ENCODE peak calls at places on chromosome 15, in nine cellular contexts. P is AG09319, Y is Peyer's patch, V is dorsolateral prefrontal cortex, W is heart right ventricle, J is astrocyte of the cerebellum, F is coronary artery, Z is GM06990, G is progenitor cell of endocrine pancreas. O is an unnamed sample.

GRCh38 chr15:78007965-78008886 is 69.3 kb downstream of the TBC1D2B start:
- DNase-seq in P (peak; percentile 59), Y (peak; percentile 56), V (no peak), W (peak; percentile 77), J (peak; percentile 67), F (no peak), Z (no peak), G (no peak), O (no peak)

GRCh38 chr15:85149460-85150129 is 167.9 kb downstream of the PDE8A start:
- DNase-seq in P (no peak), Y (no peak), V (no peak), W (no peak), J (no peak), F (no peak), Z (no peak), G (no peak), O (no peak)

GRCh38 chr15:76328962-76329361 is 7.6 kb upstream of the ISL2 start:
- DNase-seq in P (no peak), Y (no peak), V (no peak), W (no peak), J (no peak), F (no peak), Z (no peak), G (no peak), O (no peak)

GRCh38 chr15:75811616-75812015 is 31.6 kb upstream of the UBE2Q2 start:
- DNase-seq in P (no peak), Y (no peak), V (no peak), W (no peak), J (no peak), F (no peak), Z (no peak), G (no peak), O (no peak)

GRCh38 chr15:40901053-40901443 is 6.8 kb downstream of the VPS18 start:
- DNase-seq in P (no peak), Y (no peak), V (no peak), W (no peak), J (no peak), F (no peak), Z (no peak), G (no peak), O (no peak)

GRCh38 chr15:58666957-58667356 is 82.5 kb downstream of the ADAM10 start:
- DNase-seq in P (no peak), Y (no peak), V (no peak), W (no peak), J (peak; percentile 12), F (no peak), Z (no peak), G (no peak), O (no peak)

GRCh38 chr15:101501703-101502373 is 12.3 kb upstream of the PCSK6 start:
- DNase-seq in P (no peak), Y (peak; percentile 59), V (no peak), W (no peak), J (no peak), F (no peak), Z (peak; percentile 40), G (peak; percentile 45), O (peak; percentile 81)

GRCh38 chr15:77580991-77581682 is 51.6 kb downstream of the LINGO1 start:
- DNase-seq in P (no peak), Y (no peak), V (peak; percentile 79), W (peak; percentile 60), J (no peak), F (no peak), Z (no peak), G (no peak), O (no peak)

GRCh38 chr15:82186748-82187415 is 75.7 kb downstream of the EFL1 start:
- DNase-seq in P (no peak), Y (no peak), V (no peak), W (no peak), J (no peak), F (no peak), Z (peak; percentile 3), G (no peak), O (peak; percentile 45)

GRCh38 chr15:80567721-80568157 is 127.4 kb upstream of the ABHD17C start:
- DNase-seq in P (peak; percentile 85), Y (peak; percentile 76), V (no peak), W (no peak), J (peak; percentile 93), F (peak; percentile 65), Z (no peak), G (peak; percentile 25), O (peak; percentile 49)

GRCh38 chr15:26045516-26045915 is 182.4 kb upstream of the ATP10A start:
- DNase-seq in P (no peak), Y (no peak), V (no peak), W (no peak), J (no peak), F (no peak), Z (no peak), G (no peak), O (no peak)

GRCh38 chr15:53752406-53752805 is 7.1 kb downstream of the WDR72 start:
- DNase-seq in P (no peak), Y (no peak), V (no peak), W (no peak), J (no peak), F (no peak), Z (no peak), G (no peak), O (no peak)

GRCh38 chr15:71807125-71807629 is 3.2 kb upstream of the NR2E3 start:
- DNase-seq in P (no peak), Y (no peak), V (no peak), W (no peak), J (no peak), F (no peak), Z (no peak), G (no peak), O (no peak)

GRCh38 chr15:56323435-56323834 is 41.8 kb upstream of the TEX9 start:
- DNase-seq in P (no peak), Y (no peak), V (no peak), W (no peak), J (no peak), F (no peak), Z (no peak), G (no peak), O (no peak)

GRCh38 chr15:67809866-67810265 is 15.4 kb upstream of the SKOR1 start:
- DNase-seq in P (no peak), Y (no peak), V (no peak), W (no peak), J (no peak), F (no peak), Z (no peak), G (no peak), O (no peak)

GRCh38 chr15:44710236-44711088 is 661 bp downstream of the PATL2 start:
- DNase-seq in P (no peak), Y (peak; percentile 87), V (no peak), W (no peak), J (no peak), F (no peak), Z (no peak), G (no peak), O (peak; percentile 56)

GRCh38 chr15:74789171-74789627 is 7.3 kb downstream of the CSK start:
- DNase-seq in P (no peak), Y (peak; percentile 89), V (no peak), W (no peak), J (no peak), F (no peak), Z (no peak), G (no peak), O (no peak)

GRCh38 chr15:57344282-57344681 is 32.0 kb upstream of the CGNL1 start:
- DNase-seq in P (no peak), Y (no peak), V (no peak), W (no peak), J (no peak), F (no peak), Z (no peak), G (no peak), O (no peak)

GRCh38 chr15:57348081-57348480 is 28.2 kb upstream of the CGNL1 start:
- DNase-seq in P (no peak), Y (no peak), V (no peak), W (no peak), J (no peak), F (no peak), Z (no peak), G (no peak), O (no peak)

GRCh38 chr15:57343018-57343417 is 33.3 kb upstream of the CGNL1 start:
- DNase-seq in P (no peak), Y (no peak), V (no peak), W (no peak), J (no peak), F (no peak), Z (no peak), G (no peak), O (no peak)

GRCh38 chr15:57343526-57343925 is 32.8 kb upstream of the CGNL1 start:
- DNase-seq in P (no peak), Y (no peak), V (no peak), W (no peak), J (no peak), F (no peak), Z (no peak), G (no peak), O (no peak)

GRCh38 chr15:57345584-57345983 is 30.7 kb upstream of the CGNL1 start:
- DNase-seq in P (no peak), Y (no peak), V (no peak), W (no peak), J (no peak), F (no peak), Z (no peak), G (no peak), O (no peak)
- TF ChIP-seq CTCF in P (peak; percentile 6), Y (no peak), V (no peak), W (peak; percentile 47), J (peak; percentile 54), F (no peak), Z (no peak), G (peak; percentile 35), O (no peak)

GRCh38 chr15:33701304-33701696 is 267.0 kb upstream of the CHRM5 start:
- DNase-seq in P (no peak), Y (no peak), V (no peak), W (no peak), J (no peak), F (no peak), Z (no peak), G (no peak), O (no peak)
- TF ChIP-seq CTCF in P (no peak), Y (no peak), V (no peak), W (no peak), J (peak; percentile 17), F (no peak), Z (no peak), G (no peak), O (no peak)

GRCh38 chr15:37824717-37825382 is 109.6 kb upstream of the TMCO5A start:
- DNase-seq in P (peak; percentile 19), Y (no peak), V (no peak), W (no peak), J (peak; percentile 81), F (no peak), Z (no peak), G (no peak), O (no peak)
- TF ChIP-seq CTCF in P (no peak), Y (no peak), V (no peak), W (no peak), J (no peak), F (no peak), Z (no peak), G (no peak), O (no peak)

DNA sequence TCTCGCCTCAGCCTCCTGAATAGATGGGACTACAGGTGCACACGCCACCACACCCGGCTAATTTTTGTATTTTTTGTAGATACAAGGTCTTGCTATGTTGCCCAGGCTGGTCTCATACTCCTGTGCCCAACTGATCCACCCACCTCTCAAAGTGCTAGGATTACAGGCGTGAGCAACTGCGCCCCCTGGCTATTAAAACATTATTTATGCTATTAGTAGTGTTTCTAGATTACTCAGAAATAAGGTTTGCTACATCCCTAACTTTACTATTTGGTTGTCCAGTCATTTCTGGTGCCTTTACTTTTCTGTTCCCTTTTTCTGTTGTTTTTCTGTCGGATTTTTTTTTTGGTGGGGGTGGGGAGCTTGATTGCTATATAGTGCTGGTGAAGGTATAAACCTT is 393.6 kb upstream of the TPM1 start:
- DNase-seq in P (no peak), Y (no peak), V (no peak), W (no peak), J (no peak), F (no peak), Z (peak; percentile 37), G (no peak), O (peak; percentile 24)
- TF ChIP-seq CTCF in P (peak; percentile 4), Y (peak; percentile 52), V (peak; percentile 36), W (peak; percentile 61), J (no peak), F (no peak), Z (peak; percentile 53), G (no peak), O (peak; percentile 17)

O was measured in GM10248.